ENCODE peak calls at places on chromosomes 5 and 9, in five cellular contexts. T is mesothelial cell of epicardium, R is cardiac muscle cell, D is esophagus squamous epithelium, W is choroid plexus epithelial cell. G is an unnamed sample.
A peak's percentile ranks its signal among the peaks of the same experiment; 100 is the strongest.

GRCh38 chr5:1726956-1727355 is 72.7 kb downstream of the MRPL36 start:
- DNase-seq in T (peak; percentile 21), R (no peak), D (no peak), W (no peak), G (no peak)

GRCh38 chr9:99037768-99038167 is 67.1 kb upstream of the TGFBR1 start:
- DNase-seq in T (no peak), R (no peak), D (no peak), W (no peak), G (no peak)

GRCh38 chr5:119315516-119315949 is 40.3 kb upstream of the TNFAIP8 start:
- DNase-seq in T (no peak), R (no peak), D (no peak), W (peak; percentile 71), G (peak; percentile 61)

GRCh38 chr9:117763314-117763713 is 59.1 kb downstream of the TLR4 start:
- DNase-seq in T (no peak), R (no peak), D (no peak), W (peak; percentile 54), G (peak; percentile 39)

GRCh38 chr5:41707853-41708603 is 162.2 kb downstream of the OXCT1 start:
- DNase-seq in T (no peak), R (peak; percentile 17), D (no peak), W (peak; percentile 84), G (peak; percentile 46)

GRCh38 chr5:34676409-34676808 is 20.3 kb downstream of the RAI14 start:
- DNase-seq in T (no peak), R (no peak), D (no peak), W (peak; percentile 54), G (peak; percentile 32)

GRCh38 chr9:113933188-113933587 is 57.1 kb downstream of the ZNF618 start:
- DNase-seq in T (peak; percentile 5), R (no peak), D (no peak), W (no peak), G (no peak)

GRCh38 chr5:134038143-134038542 is 33.4 kb upstream of the VDAC1 start:
- DNase-seq in T (no peak), R (no peak), D (no peak), W (no peak), G (no peak)

GRCh38 chr9:97315550-97315949 is 8.1 kb downstream of the CCDC180 start:
- DNase-seq in T (no peak), R (no peak), D (no peak), W (peak; percentile 65), G (no peak)

GRCh38 chr5:66829826-66830225 is 233.6 kb downstream of the MAST4 start:
- DNase-seq in T (no peak), R (no peak), D (no peak), W (peak; percentile 67), G (peak; percentile 90)

DNA sequence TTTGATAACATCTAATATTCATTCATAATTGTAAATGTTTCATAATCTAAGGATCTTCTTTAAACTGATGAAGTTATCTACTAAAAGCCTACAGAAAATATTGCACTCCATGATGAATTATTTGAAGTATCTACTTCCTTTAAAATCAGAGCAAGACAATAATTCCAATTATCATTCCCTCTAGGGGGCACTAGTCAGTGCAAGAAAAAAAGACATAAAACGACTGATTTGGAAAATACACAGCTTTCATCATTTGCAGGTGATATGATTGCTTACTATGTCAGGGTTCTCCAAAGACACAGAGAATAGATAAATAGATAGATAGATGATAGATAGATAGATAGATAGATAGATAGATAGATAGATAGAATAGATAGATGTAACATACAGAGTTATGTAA is 13.5 kb upstream of the GRM6 start:
- DNase-seq in T (no peak), R (no peak), D (no peak), W (peak; percentile 7), G (no peak)
- TF ChIP-seq CTCF in T (no peak), R (peak; percentile 17), D (no peak), W (no peak), G (no peak)

GRCh38 chr5:82341325-82341724 is 63.2 kb upstream of the RPS23 start:
- DNase-seq in T (no peak), R (no peak), D (no peak), W (no peak), G (no peak)

GRCh38 chr5:82340799-82341198 is 62.6 kb upstream of the RPS23 start:
- DNase-seq in T (no peak), R (no peak), D (no peak), W (no peak), G (no peak)

GRCh38 chr5:82339744-82340143 is 61.6 kb upstream of the RPS23 start:
- DNase-seq in T (no peak), R (no peak), D (no peak), W (no peak), G (no peak)

GRCh38 chr5:82336566-82337351 is 58.6 kb upstream of the RPS23 start:
- DNase-seq in T (no peak), R (no peak), D (no peak), W (no peak), G (no peak)

GRCh38 chr5:82338731-82339130 is 60.6 kb upstream of the RPS23 start:
- DNase-seq in T (no peak), R (no peak), D (no peak), W (peak; percentile 68), G (no peak)
- TF ChIP-seq CTCF in T (no peak), R (no peak), D (no peak), W (no peak), G (no peak)

GRCh38 chr5:91179018-91179417 is 204.1 kb downstream of the ARRDC3 start:
- DNase-seq in T (no peak), R (no peak), D (no peak), W (peak; percentile 44), G (no peak)

GRCh38 chr5:91186101-91186500 is 197.0 kb downstream of the ARRDC3 start:
- DNase-seq in T (no peak), R (no peak), D (no peak), W (no peak), G (no peak)

GRCh38 chr5:91180506-91180905 is 202.6 kb downstream of the ARRDC3 start:
- DNase-seq in T (no peak), R (no peak), D (no peak), W (no peak), G (no peak)

GRCh38 chr5:91183743-91184142 is 199.4 kb downstream of the ARRDC3 start:
- DNase-seq in T (no peak), R (no peak), D (no peak), W (no peak), G (no peak)

DNA sequence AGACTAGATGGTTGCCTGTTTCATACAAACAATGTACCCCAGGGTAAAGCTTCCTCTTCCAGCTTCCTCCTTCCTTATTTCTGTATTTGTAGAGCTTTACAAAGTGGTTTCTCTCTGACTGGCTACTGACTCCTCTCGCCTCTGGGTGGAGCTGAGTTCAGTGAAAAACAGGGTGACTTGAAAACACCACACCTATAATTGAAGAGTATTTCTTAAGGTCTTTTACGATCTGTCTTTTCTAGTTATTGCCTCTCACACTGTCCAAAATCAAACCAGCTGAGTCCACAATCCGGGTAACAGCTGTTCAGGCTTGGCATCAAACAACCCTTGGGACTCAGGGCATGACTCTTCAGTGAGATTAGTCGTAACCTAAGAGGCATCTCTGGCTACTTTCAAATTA is 200.4 kb downstream of the ARRDC3 start:
- DNase-seq in T (no peak), R (no peak), D (no peak), W (peak; percentile 56), G (no peak)
- TF ChIP-seq CTCF in T (no peak), R (peak; percentile 16), D (peak; percentile 38), W (peak; percentile 45), G (no peak)

GRCh38 chr5:147290261-147290660 is 55.4 kb downstream of the STK32A start:
- DNase-seq in T (no peak), R (no peak), D (no peak), W (no peak), G (no peak)
- TF ChIP-seq CTCF in T (no peak), R (no peak), D (no peak), W (no peak), G (no peak)

GRCh38 chr9:95504053-95504963 is 12.5 kb downstream of the PTCH1 start:
- DNase-seq in T (no peak), R (peak; percentile 44), D (no peak), W (peak; percentile 35), G (peak; percentile 78)
- TF ChIP-seq CTCF in T (no peak), R (no peak), D (no peak), W (peak; percentile 6), G (no peak)

DNA sequence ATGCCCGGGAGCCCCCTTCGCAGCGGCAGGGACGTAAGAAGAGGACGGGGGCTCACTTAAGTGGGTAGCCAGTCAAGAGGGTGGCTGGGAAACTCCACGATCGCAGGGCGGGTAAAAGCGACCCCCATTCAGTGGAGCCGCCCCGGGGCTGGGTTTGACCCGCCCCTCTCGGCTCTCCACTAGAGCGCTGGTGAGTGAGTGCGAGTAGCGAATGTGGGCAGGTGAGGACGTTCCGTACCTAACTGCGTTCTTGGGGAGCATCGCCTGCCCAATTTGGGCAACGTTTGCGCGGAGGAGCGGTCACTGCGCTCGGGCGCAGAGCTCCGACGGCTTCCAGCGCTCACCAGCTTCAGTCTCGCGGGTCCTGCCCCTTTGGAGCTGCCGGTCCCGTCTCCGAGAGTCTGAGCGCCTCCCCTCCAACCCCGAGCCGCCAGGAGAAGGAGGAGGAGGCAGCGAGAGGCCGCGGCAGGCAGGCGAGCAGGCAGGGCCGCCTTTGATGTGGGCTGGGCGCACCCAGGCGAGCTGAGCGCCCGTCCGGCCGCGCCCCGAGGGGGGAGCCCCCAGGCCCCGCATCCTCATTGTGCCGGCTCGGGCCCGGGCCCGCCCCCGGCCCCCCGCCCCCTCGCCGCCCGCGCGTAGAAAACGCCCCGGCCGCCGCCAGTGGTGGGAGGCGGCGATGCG is at the start of gene FGF18:
- DNase-seq in T (peak; percentile 80), R (peak; percentile 92), D (no peak), W (peak; percentile 81), G (no peak)
- TF ChIP-seq CTCF in T (no peak), R (no peak), D (no peak), W (no peak), G (no peak)

GRCh38 chr9:29691758-29692407 is 2118.6 kb upstream of the C9orf72 start:
- DNase-seq in T (no peak), R (peak; percentile 69), D (no peak), W (peak; percentile 75), G (peak; percentile 50)
- TF ChIP-seq CTCF in T (no peak), R (peak; percentile 42), D (peak; percentile 51), W (peak; percentile 79), G (peak; percentile 60)

GRCh38 chr5:33338336-33339110 is 102.2 kb upstream of the TARS1 start:
- DNase-seq in T (no peak), R (no peak), D (no peak), W (no peak), G (no peak)
- TF ChIP-seq CTCF in T (no peak), R (peak; percentile 5), D (peak; percentile 33), W (no peak), G (no peak)

GRCh38 chr5:62002436-62002835 is 303.6 kb upstream of the KIF2A start:
- DNase-seq in T (no peak), R (no peak), D (no peak), W (no peak), G (no peak)

GRCh38 chr5:62005551-62005950 is 300.5 kb upstream of the KIF2A start:
- DNase-seq in T (no peak), R (no peak), D (no peak), W (no peak), G (peak; percentile 51)

GRCh38 chr5:61999371-61999770 is 306.6 kb upstream of the KIF2A start:
- DNase-seq in T (no peak), R (no peak), D (no peak), W (no peak), G (peak; percentile 86)

GRCh38 chr5:62000646-62001045 is 305.4 kb upstream of the KIF2A start:
- DNase-seq in T (no peak), R (no peak), D (no peak), W (no peak), G (no peak)

GRCh38 chr5:62001640-62002039 is 304.4 kb upstream of the KIF2A start:
- DNase-seq in T (no peak), R (no peak), D (no peak), W (no peak), G (peak; percentile 96)
- TF ChIP-seq CTCF in T (no peak), R (no peak), D (no peak), W (no peak), G (no peak)